ENCODE peak calls at places on chromosomes 6 and 20, in ten cellular contexts. B is foreskin fibroblast; W is astrocyte; X is A549; C is fibroblast of mammary gland; I is cardiac muscle cell; M is left ventricle myocardium inferior; A is epithelial cell of proximal tubule; Z is CD4-positive, CD25-positive, alpha-beta regulatory T cell; D is mucosa of descending colon. K is an unnamed sample.

GRCh38 chr6:39684790-39685485 is 40.3 kb downstream of the KIF6 start:
- DNase-seq in D (no peak), X (no peak), M (no peak), A (no peak), Z (no peak), B (no peak), C (peak; percentile 47), W (peak; percentile 30), I (no peak), K (no peak)

GRCh38 chr6:134870677-134871498 is 79.0 kb downstream of the ALDH8A1 start:
- DNase-seq in X (no peak), M (no peak), W (peak; percentile 47), I (no peak), Z (no peak), D (no peak), B (no peak), C (peak; percentile 72), A (no peak), K (peak; percentile 96)

GRCh38 chr6:105879902-105880547 is 206.1 kb upstream of the PRDM1 start:
- DNase-seq in X (no peak), B (no peak), I (no peak), A (no peak), C (no peak), D (no peak), M (no peak), Z (no peak), W (no peak), K (peak; percentile 50)

GRCh38 chr20:62515280-62515679 is 39.5 kb upstream of the GATA5 start:
- DNase-seq in X (no peak), W (no peak), I (no peak), A (no peak), D (no peak), C (no peak), B (no peak), Z (no peak), M (no peak), K (no peak)

GRCh38 chr6:132133734-132134490 is 182.7 kb upstream of the CCN2 start:
- DNase-seq in C (no peak), A (no peak), Z (no peak), B (no peak), M (no peak), D (no peak), I (no peak), X (no peak), W (no peak), K (no peak)

GRCh38 chr6:1770435-1770843 is 160.7 kb downstream of the FOXC1 start:
- DNase-seq in C (no peak), Z (no peak), D (no peak), M (no peak), B (no peak), X (no peak), W (peak; percentile 70), A (no peak), I (no peak), K (no peak)

GRCh38 chr20:676315-676937 is 824 bp upstream of the SCRT2 start:
- DNase-seq in B (no peak), X (no peak), D (no peak), Z (no peak), A (no peak), I (no peak), M (no peak), W (no peak), C (no peak), K (no peak)

GRCh38 chr6:129662980-129663431 is 47.0 kb downstream of the ARHGAP18 start:
- DNase-seq in C (no peak), Z (no peak), B (no peak), X (no peak), D (no peak), M (no peak), I (no peak), A (no peak), W (no peak), K (no peak)

GRCh38 chr20:6000851-6001250 is 50.4 kb downstream of the MCM8 start:
- DNase-seq in B (no peak), I (no peak), D (no peak), A (no peak), W (no peak), M (no peak), X (no peak), C (no peak), Z (no peak), K (no peak)

GRCh38 chr6:11202513-11203305 is 29.8 kb downstream of the NEDD9 start:
- DNase-seq in W (peak; percentile 23), X (no peak), D (no peak), A (no peak), C (no peak), I (no peak), Z (no peak), M (no peak), B (no peak), K (no peak)

GRCh38 chr6:41352396-41352795 is 17.0 kb downstream of the NCR2 start:
- DNase-seq in D (no peak), Z (no peak), X (no peak), B (no peak), M (no peak), A (no peak), C (no peak), W (no peak), I (no peak), K (no peak)

GRCh38 chr20:38748863-38749153 is 548 bp downstream of the ACTR5 start:
- DNase-seq in A (no peak), B (no peak), W (no peak), X (no peak), Z (no peak), M (no peak), C (no peak), D (no peak), I (no peak), K (peak; percentile 81)

GRCh38 chr20:37758332-37758731 is 64.5 kb downstream of the CTNNBL1 start:
- DNase-seq in X (peak; percentile 11), M (peak; percentile 18), W (no peak), A (no peak), I (no peak), B (no peak), Z (no peak), C (no peak), D (no peak), K (no peak)

GRCh38 chr6:135901776-135902524 is 50.4 kb downstream of the PDE7B start:
- DNase-seq in Z (no peak), X (no peak), A (no peak), C (peak; percentile 98), B (peak; percentile 77), W (peak; percentile 92), I (no peak), D (no peak), M (peak; percentile 48), K (no peak)

DNA sequence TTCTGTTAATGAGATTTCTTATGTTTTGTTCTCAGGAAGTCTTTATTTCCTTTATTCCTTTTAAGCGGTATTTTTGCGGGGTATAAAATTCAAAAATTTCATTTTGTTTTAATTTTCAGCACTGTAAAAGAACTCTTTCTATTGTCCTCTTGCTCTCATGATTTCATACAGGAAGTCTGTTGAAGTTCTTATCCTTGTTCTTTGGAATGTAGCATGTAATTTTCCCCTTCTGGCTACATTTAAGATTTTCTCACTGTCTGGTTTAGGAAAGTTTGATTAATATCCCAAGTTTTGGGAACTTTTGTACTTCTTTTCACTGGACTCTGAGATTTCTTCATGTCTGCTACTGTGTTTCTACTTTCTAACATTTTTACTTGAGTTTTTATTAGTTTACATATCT is 581.4 kb upstream of the GJE1 start:
- DNase-seq in Z (no peak), I (no peak), W (no peak), X (no peak), D (no peak), M (no peak), A (no peak), C (no peak), B (no peak), K (no peak)
- H3K4me3 ChIP-seq in Z (no peak overlapping the region), I (no peak overlapping the region), W (no peak overlapping the region), X (no peak overlapping the region), D (no peak overlapping the region), M (no peak overlapping the region), A (no peak overlapping the region), C (no peak overlapping the region), B (no peak overlapping the region), K (no peak overlapping the region)

DNA sequence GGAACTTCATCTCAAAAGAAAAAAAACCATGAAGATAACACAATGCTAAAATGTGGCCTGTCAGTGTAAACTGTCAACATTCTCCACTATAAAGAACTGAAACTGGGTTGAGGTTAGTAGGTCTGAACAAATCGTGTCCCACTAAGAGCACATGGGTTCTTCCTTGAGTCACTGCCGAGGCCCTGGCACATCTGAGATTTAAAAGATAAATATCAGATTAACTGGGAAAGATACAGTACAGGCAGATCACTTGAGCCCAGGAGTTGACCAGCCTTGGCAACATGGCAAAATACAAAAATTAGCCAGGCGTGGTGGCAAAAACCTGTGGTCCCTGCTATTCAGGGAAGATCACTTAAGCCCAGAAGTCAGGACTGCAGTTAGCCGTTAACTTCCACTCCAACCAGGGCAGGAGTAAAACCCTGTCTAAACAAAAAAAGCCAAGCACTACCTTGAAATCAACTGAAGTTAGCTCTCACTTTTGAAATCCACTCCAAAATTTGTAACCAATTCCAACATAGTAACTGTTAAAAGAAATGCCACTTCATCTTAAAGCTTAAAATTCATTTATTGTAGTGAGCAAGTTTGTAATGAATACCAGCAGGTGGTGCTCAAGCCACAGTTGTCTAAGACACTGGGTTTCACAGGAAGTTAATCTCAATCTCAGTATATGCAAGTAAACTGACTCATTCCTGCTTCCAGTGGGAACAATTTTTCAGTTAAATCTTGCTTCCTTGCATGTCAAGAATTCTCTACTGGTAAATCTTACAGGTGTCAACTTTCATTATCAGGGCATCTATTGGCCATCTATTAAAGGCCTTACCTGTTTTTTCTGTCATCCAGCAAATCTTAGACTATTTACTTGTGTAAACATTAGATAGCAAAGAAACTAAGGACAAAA is 5.4 kb downstream of the EEF1A1 start:
- DNase-seq in I (peak; percentile 79), Z (peak; percentile 47), D (no peak), A (no peak), W (peak; percentile 73), C (peak; percentile 87), X (no peak), B (peak; percentile 66), M (no peak), K (peak; percentile 68)
- H3K4me3 ChIP-seq in I (no peak overlapping the region), Z (peak overlapping the region; percentile 40), D (no peak overlapping the region), A (no peak overlapping the region), W (peak overlapping the region; percentile 65), C (no peak overlapping the region), X (peak overlapping the region; percentile 44), B (no peak overlapping the region), M (no peak overlapping the region), K (no peak overlapping the region)

GRCh38 chr20:31677553-31678260 is 40.0 kb downstream of the COX4I2 start:
- DNase-seq in B (no peak), A (no peak), C (no peak), W (no peak), X (no peak), Z (no peak), I (no peak), M (no peak), D (no peak), K (no peak)
- H3K4me3 ChIP-seq in B (no peak overlapping the region), A (no peak overlapping the region), C (no peak overlapping the region), W (no peak overlapping the region), X (no peak overlapping the region), Z (peak overlapping the region; percentile 34), I (no peak overlapping the region), M (no peak overlapping the region), D (no peak overlapping the region), K (no peak overlapping the region)

DNA sequence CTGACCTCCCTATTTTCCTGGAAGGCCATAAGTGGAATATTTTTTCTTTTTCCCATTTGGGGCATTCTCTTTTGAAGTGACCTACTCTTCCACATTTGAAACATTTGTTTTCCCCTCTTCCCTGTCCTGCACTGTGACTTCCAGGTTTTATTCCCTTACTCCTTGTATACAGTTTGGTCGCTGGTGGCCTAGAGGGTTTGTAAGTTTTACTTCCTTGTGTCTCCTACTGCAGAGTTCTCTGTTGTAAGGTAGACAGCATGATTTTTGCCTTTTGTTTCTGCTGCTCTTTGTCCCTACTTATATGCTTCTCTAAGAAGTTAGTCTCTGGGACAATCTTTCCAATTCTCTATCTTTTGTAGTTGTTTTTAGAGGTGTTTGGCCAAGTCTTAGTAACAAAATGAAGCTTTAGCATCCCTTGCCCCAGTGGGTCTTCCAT is 7.4 kb upstream of the ZNFX1 start:
- DNase-seq in D (no peak), I (no peak), B (no peak), X (no peak), M (no peak), W (no peak), C (no peak), Z (no peak), A (no peak), K (no peak)
- H3K4me3 ChIP-seq in D (no peak overlapping the region), I (no peak overlapping the region), B (no peak overlapping the region), X (peak overlapping the region; percentile 92), M (no peak overlapping the region), W (peak overlapping the region; percentile 28), C (no peak overlapping the region), Z (peak overlapping the region; percentile 45), A (no peak overlapping the region), K (no peak overlapping the region)

K was measured in MM.1S.